ENCODE peak calls at places on chromosomes 5 and 9, in seven cellular contexts. R, M, I, S, X, Q and F are unnamed samples.

GRCh38 chr5:142015781-142016533 is 3.1 kb upstream of the GNPDA1 start:
- DNase-seq in R (no peak), I (peak), X (no peak), S (peak), Q (no peak), M (peak), F (peak)

GRCh38 chr9:87157366-87158031 is 210.2 kb upstream of the GAS1 start:
- DNase-seq in X (no peak), S (peak), M (no peak), R (no peak), Q (no peak), I (no peak), F (peak)

GRCh38 chr9:94639045-94639995 is at the start of gene FBP1:
- DNase-seq in Q (peak), X (no peak), I (no peak), S (no peak), R (no peak), M (peak), F (no peak)

GRCh38 chr5:138648841-138649240 is 73.6 kb upstream of the HSPA9 start:
- DNase-seq in I (no peak), Q (no peak), R (no peak), S (no peak), M (no peak), X (no peak), F (no peak)

GRCh38 chr5:168366124-168366523 is 74.7 kb downstream of the WWC1 start:
- DNase-seq in Q (no peak), R (no peak), X (no peak), I (no peak), S (peak), M (no peak), F (peak)

GRCh38 chr9:18478517-18479361 is 4.8 kb downstream of the ADAMTSL1 start:
- DNase-seq in R (no peak), M (no peak), I (no peak), X (no peak), S (no peak), Q (no peak), F (no peak)

GRCh38 chr9:2241461-2241874 is 226.3 kb downstream of the SMARCA2 start:
- DNase-seq in S (peak), M (no peak), Q (peak), I (no peak), X (no peak), R (no peak), F (no peak)

GRCh38 chr5:177546262-177546741 is 8.1 kb downstream of the FAM193B start:
- DNase-seq in I (no peak), Q (peak), S (peak), R (no peak), M (no peak), X (no peak), F (peak)

GRCh38 chr5:43775000-43775399 is 172.0 kb downstream of the NNT start:
- DNase-seq in I (no peak), M (no peak), X (no peak), S (no peak), R (no peak), Q (no peak), F (no peak)

GRCh38 chr5:137837741-137838389 is 29.8 kb upstream of the MYOT start:
- DNase-seq in I (no peak), Q (no peak), M (no peak), S (no peak), X (no peak), R (no peak), F (no peak)

GRCh38 chr9:36110434-36110833 is 26.1 kb upstream of the GLIPR2 start:
- DNase-seq in R (no peak), S (no peak), X (no peak), Q (no peak), I (no peak), M (no peak), F (no peak)

GRCh38 chr5:671459-672328 is 21.5 kb downstream of the TPPP start:
- DNase-seq in I (peak), Q (peak), M (peak), X (no peak), R (peak), S (peak), F (peak)

GRCh38 chr5:110288766-110289165 is 437.7 kb downstream of the TMEM232 start:
- DNase-seq in I (no peak), R (no peak), M (no peak), S (no peak), X (no peak), Q (no peak), F (peak)

GRCh38 chr5:95808686-95809413 is 13.7 kb downstream of the GLRX start:
- DNase-seq in S (no peak), I (peak), X (no peak), R (peak), Q (peak), M (peak), F (no peak)

GRCh38 chr5:57111993-57112392 is 61.9 kb upstream of the GPBP1 start:
- DNase-seq in M (no peak), S (no peak), X (no peak), Q (no peak), R (no peak), I (no peak), F (no peak)

GRCh38 chr5:43802651-43803050 is 199.7 kb downstream of the NNT start:
- DNase-seq in R (no peak), I (no peak), Q (no peak), X (no peak), M (no peak), S (no peak), F (peak)

GRCh38 chr5:51226420-51226735 is 156.9 kb upstream of the ISL1 start:
- DNase-seq in Q (no peak), S (peak), X (no peak), I (no peak), M (no peak), R (no peak), F (peak)

GRCh38 chr9:80699551-80699998 is 989.8 kb downstream of the TLE1 start:
- DNase-seq in S (peak), M (no peak), I (no peak), R (no peak), X (no peak), Q (no peak), F (peak)

GRCh38 chr9:76718166-76718565 is 46.1 kb upstream of the PCA3 start:
- DNase-seq in R (no peak), X (no peak), S (no peak), Q (no peak), M (no peak), I (no peak), F (no peak)

GRCh38 chr5:163696270-163696887 is 191.0 kb downstream of the MAT2B start:
- DNase-seq in I (no peak), M (no peak), R (no peak), X (peak), S (peak), Q (no peak), F (peak)

GRCh38 chr9:129841071-129841470 is 5.8 kb downstream of the USP20 start:
- DNase-seq in X (no peak), Q (no peak), I (no peak), S (no peak), R (no peak), M (no peak), F (no peak)

GRCh38 chr5:135973323-135974018 is 18.7 kb upstream of the LECT2 start:
- DNase-seq in X (no peak), M (no peak), R (no peak), I (no peak), Q (no peak), S (peak), F (peak)

GRCh38 chr5:66615894-66616293 is 19.7 kb downstream of the MAST4 start:
- DNase-seq in M (no peak), X (no peak), I (no peak), R (no peak), S (no peak), Q (no peak), F (no peak)

GRCh38 chr9:105967798-105968197 is 273.5 kb downstream of the TMEM38B start:
- DNase-seq in Q (no peak), I (no peak), R (no peak), S (no peak), M (no peak), X (no peak), F (no peak)

GRCh38 chr5:107671742-107672211 is 1.0 kb upstream of the EFNA5 start:
- DNase-seq in X (peak), M (no peak), I (no peak), Q (no peak), R (no peak), S (peak), F (peak)